ENCODE peak calls at places on chromosomes 11 and 22, in eight cellular contexts. R is endothelial cell of umbilical vein, G is ovary, A is breast epithelium, N is right lobe of liver, S is tibial nerve, U is esophagus squamous epithelium, O is HCT116. W is an unnamed sample.

GRCh38 chr11:33540946-33541915 is 159.4 kb downstream of the C11orf91 start:
- DNase-seq in G (no peak), N (no peak), U (no peak), A (no peak), S (no peak), O (no peak), R (no peak), W (no peak)

GRCh38 chr11:6647282-6647679 is 8.3 kb downstream of the DCHS1 start:
- DNase-seq in N (no peak), R (peak), S (no peak), G (no peak), O (no peak), A (no peak), U (no peak), W (peak)

GRCh38 chr11:34825670-34826383 is 90.4 kb downstream of the APIP start:
- DNase-seq in S (no peak), N (no peak), U (no peak), G (no peak), O (peak), A (no peak), R (no peak), W (no peak)

GRCh38 chr11:35721576-35722341 is 59.2 kb downstream of the TRIM44 start:
- DNase-seq in R (no peak), O (no peak), A (no peak), U (no peak), N (no peak), S (no peak), G (no peak), W (no peak)

GRCh38 chr11:103546236-103546635 is 437.0 kb downstream of the DYNC2H1 start:
- DNase-seq in A (no peak), N (no peak), U (no peak), S (no peak), R (no peak), G (no peak), O (no peak), W (no peak)

GRCh38 chr11:8242480-8243280 is 21.0 kb downstream of the LMO1 start:
- DNase-seq in S (no peak), O (no peak), A (no peak), G (no peak), U (no peak), N (no peak), R (no peak), W (no peak)

GRCh38 chr11:126519653-126520573 is 164.4 kb downstream of the ST3GAL4 start:
- DNase-seq in A (no peak), O (no peak), S (no peak), U (no peak), N (no peak), G (no peak), R (no peak), W (no peak)

GRCh38 chr22:43901976-43902643 is 10.3 kb upstream of the PNPLA5 start:
- DNase-seq in A (no peak), U (no peak), N (no peak), S (no peak), O (no peak), G (no peak), R (no peak), W (no peak)

GRCh38 chr11:71447791-71448256 is 369 bp downstream of the DHCR7 start:
- DNase-seq in U (no peak), O (no peak), R (peak), S (no peak), N (no peak), G (no peak), A (no peak), W (no peak)

GRCh38 chr11:70066628-70067027 is 11.5 kb upstream of the ANO1 start:
- DNase-seq in O (no peak), R (no peak), S (no peak), N (no peak), G (no peak), A (no peak), U (no peak), W (peak)

GRCh38 chr11:124754309-124754708 is 2.3 kb upstream of the VSIG2 start:
- DNase-seq in N (no peak), S (no peak), A (no peak), R (peak), O (no peak), G (no peak), U (no peak), W (no peak)

GRCh38 chr22:45540122-45540521 is 37.4 kb downstream of the FBLN1 start:
- DNase-seq in O (no peak), G (no peak), A (no peak), R (no peak), N (no peak), S (no peak), U (no peak), W (no peak)

GRCh38 chr11:16047073-16047472 is 309.3 kb downstream of the SOX6 start:
- DNase-seq in S (no peak), R (peak), N (no peak), A (no peak), O (no peak), G (no peak), U (no peak), W (no peak)

GRCh38 chr11:102269927-102270326 is 47.4 kb upstream of the BIRC3 start:
- DNase-seq in N (no peak), A (no peak), R (no peak), O (no peak), S (no peak), U (no peak), G (no peak), W (no peak)

GRCh38 chr11:35930466-35930865 is 13.4 kb upstream of the LDLRAD3 start:
- DNase-seq in G (no peak), O (no peak), U (no peak), A (no peak), N (no peak), R (no peak), S (no peak), W (no peak)

GRCh38 chr22:46823654-46824053 is 61.2 kb downstream of the TBC1D22A start:
- DNase-seq in R (no peak), O (no peak), U (no peak), G (no peak), S (no peak), N (no peak), A (no peak), W (no peak)

GRCh38 chr11:61158691-61159381 is 2.4 kb downstream of the VPS37C start:
- DNase-seq in N (no peak), A (no peak), U (no peak), G (no peak), S (no peak), R (peak), O (no peak), W (no peak)

GRCh38 chr11:114621950-114622809 is 26.6 kb upstream of the NXPE4 start:
- DNase-seq in S (no peak), N (no peak), R (no peak), G (no peak), U (no peak), A (no peak), O (no peak), W (no peak)

GRCh38 chr11:45105233-45105992 is 41.0 kb upstream of the PRDM11 start:
- DNase-seq in A (no peak), U (no peak), S (peak), G (peak), N (peak), R (peak), O (peak), W (peak)

GRCh38 chr11:37282367-37282766 is 684.3 kb upstream of the RAG2 start:
- DNase-seq in R (no peak), S (no peak), O (no peak), N (no peak), A (no peak), G (no peak), U (no peak), W (no peak)

GRCh38 chr11:71321433-71322191 is 69.2 kb upstream of the SHANK2 start:
- DNase-seq in G (no peak), U (no peak), S (no peak), R (no peak), O (no peak), A (no peak), N (no peak), W (no peak)

GRCh38 chr11:10539339-10539738 is 1.6 kb downstream of the RNF141 start:
- DNase-seq in G (no peak), S (no peak), R (no peak), N (no peak), U (no peak), A (no peak), O (no peak), W (no peak)

GRCh38 chr11:45661417-45662055 is 3.9 kb downstream of the CHST1 start:
- DNase-seq in O (no peak), R (no peak), G (no peak), S (no peak), A (no peak), U (no peak), N (peak), W (no peak)

GRCh38 chr22:27029584-27030130 is 372.3 kb downstream of the MIAT start:
- DNase-seq in A (no peak), G (no peak), R (no peak), S (no peak), O (no peak), N (no peak), U (no peak), W (no peak)

GRCh38 chr11:134443246-134443645 is 31.2 kb upstream of the B3GAT1 start:
- DNase-seq in R (no peak), N (no peak), G (no peak), U (no peak), S (no peak), A (no peak), O (no peak), W (no peak)

GRCh38 chr11:105827906-105828305 is 194.1 kb downstream of the MSANTD4 start:
- DNase-seq in R (no peak), A (no peak), U (no peak), G (no peak), O (no peak), N (no peak), S (no peak), W (no peak)

GRCh38 chr22:31898911-31899310 is 45.4 kb upstream of the YWHAH start:
- DNase-seq in R (no peak), S (no peak), A (no peak), N (no peak), G (no peak), U (no peak), O (no peak), W (no peak)

GRCh38 chr11:17954395-17955252 is 58.2 kb downstream of the SERGEF start:
- DNase-seq in U (no peak), O (no peak), G (no peak), R (no peak), N (no peak), A (no peak), S (no peak), W (no peak)

GRCh38 chr11:125356736-125357292 is 139.3 kb downstream of the FEZ1 start:
- DNase-seq in A (no peak), R (no peak), N (no peak), S (no peak), G (no peak), U (no peak), O (no peak), W (no peak)

GRCh38 chr11:70547386-70547785 is 149.1 kb downstream of the CTTN start:
- DNase-seq in U (no peak), N (no peak), A (no peak), G (no peak), S (no peak), O (no peak), R (no peak), W (no peak)

GRCh38 chr22:45970709-45971388 is 6.1 kb downstream of the WNT7B start:
- DNase-seq in G (no peak), U (no peak), S (no peak), R (no peak), A (no peak), N (no peak), O (no peak), W (no peak)

GRCh38 chr11:25449100-25449499 is 882.8 kb upstream of the ANO3 start:
- DNase-seq in N (no peak), G (no peak), A (no peak), U (no peak), S (no peak), O (no peak), R (no peak), W (no peak)

GRCh38 chr11:74397531-74398243 is 546 bp downstream of the PGM2L1 start:
- DNase-seq in A (no peak), S (no peak), U (no peak), G (no peak), O (peak), R (peak), N (peak), W (peak)

GRCh38 chr11:111796696-111797095 is 30.5 kb upstream of the PPP2R1B start:
- DNase-seq in S (no peak), R (no peak), A (no peak), U (no peak), G (no peak), N (no peak), O (no peak), W (no peak)

GRCh38 chr11:1946812-1947480 is at the start of gene MRPL23:
- DNase-seq in R (no peak), S (no peak), N (no peak), O (no peak), G (peak), A (no peak), U (no peak), W (no peak)

GRCh38 chr11:26490546-26490945 is 81.5 kb downstream of the MUC15 start:
- DNase-seq in R (no peak), G (no peak), S (no peak), N (no peak), O (no peak), A (no peak), U (no peak), W (no peak)

GRCh38 chr22:44891791-44892190 is 118.0 kb downstream of the PHF21B start:
- DNase-seq in G (no peak), U (no peak), A (peak), S (no peak), O (no peak), R (no peak), N (peak), W (no peak)

GRCh38 chr11:119741369-119742262 is 12.6 kb upstream of the NECTIN1 start:
- DNase-seq in S (no peak), U (no peak), A (peak), O (no peak), G (no peak), N (peak), R (peak), W (no peak)

DNA sequence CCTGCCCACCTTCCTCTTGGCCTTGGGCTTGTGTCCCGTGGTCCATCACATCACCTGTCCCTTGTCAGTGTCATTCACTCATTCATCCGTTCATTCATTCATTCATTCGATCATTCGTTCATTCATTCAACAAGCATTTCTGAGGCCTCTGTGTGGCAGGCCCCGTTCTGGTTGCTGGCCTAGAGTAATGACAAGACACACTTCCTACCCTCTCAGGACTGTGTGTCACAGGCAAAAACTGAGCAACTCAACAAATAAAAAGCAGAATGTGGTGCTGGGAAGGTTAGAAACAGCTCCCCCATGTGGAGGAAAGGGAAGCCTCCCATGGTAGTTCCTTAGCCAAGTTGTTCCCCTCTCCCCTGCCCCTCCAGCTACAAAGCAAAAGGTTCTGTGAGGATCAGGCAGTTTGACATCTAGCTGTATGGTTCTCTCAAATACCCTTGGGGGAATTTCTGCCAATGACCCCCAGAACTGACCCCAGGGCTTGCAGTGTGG is 1.6 kb upstream of the OMP start:
- DNase-seq in G (no peak), A (no peak), U (no peak), O (no peak), N (no peak), R (peak), S (no peak), W (no peak)
- TF ChIP-seq CTCF in G (no peak), A (no peak), U (no peak), O (peak), N (peak), R (peak), S (peak), W (no peak)

GRCh38 chr22:30328466-30329049 is 1.8 kb upstream of the TBC1D10A start:
- DNase-seq in N (no peak), G (no peak), U (no peak), R (no peak), S (no peak), O (no peak), A (no peak), W (no peak)

GRCh38 chr22:30325065-30325720 is 1.5 kb downstream of the TBC1D10A start:
- DNase-seq in N (peak), G (peak), O (no peak), S (peak), R (no peak), U (no peak), A (no peak), W (no peak)

GRCh38 chr22:30327864-30328345 is 1.2 kb upstream of the TBC1D10A start:
- DNase-seq in U (no peak), O (peak), N (peak), R (no peak), A (no peak), G (no peak), S (no peak), W (no peak)

GRCh38 chr22:30325724-30326703 is 727 bp downstream of the TBC1D10A start:
- DNase-seq in R (no peak), S (no peak), A (no peak), O (no peak), G (peak), U (no peak), N (peak), W (no peak)

DNA sequence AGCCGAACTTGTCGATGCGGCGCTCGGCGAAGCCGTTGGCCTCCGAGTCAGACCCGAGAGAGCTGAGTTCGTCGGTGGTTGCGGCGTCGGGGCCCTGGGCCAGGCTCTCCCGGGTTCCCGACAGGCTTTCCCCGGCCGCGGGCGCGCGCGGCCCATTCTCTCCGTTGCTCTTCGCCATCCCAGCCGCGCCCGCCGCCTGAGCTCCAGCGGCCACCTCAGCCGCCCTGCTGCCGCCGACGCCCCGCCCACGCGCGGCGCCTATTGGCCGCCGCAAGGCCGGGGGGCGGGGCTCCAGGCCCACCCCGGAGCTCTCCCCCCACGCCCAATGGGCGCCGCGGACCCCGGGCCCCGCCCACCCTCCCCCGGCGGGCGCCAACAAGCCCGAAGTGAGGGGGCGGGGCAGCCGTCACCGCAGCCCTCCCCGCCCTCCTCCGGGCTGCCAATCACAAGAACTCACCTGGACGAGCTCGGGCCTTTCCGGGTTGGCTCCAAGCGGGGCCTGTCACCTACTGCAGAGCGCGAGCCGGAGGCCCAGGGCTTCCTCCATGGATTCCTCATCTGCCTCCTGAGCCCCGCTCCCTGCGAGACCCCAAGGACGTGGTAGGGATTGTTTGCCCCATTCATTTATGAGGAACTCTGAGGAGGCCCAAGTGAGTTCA is at the start of gene TBC1D10A:
- DNase-seq in G (peak), U (peak), R (peak), N (peak), S (peak), O (peak), A (peak), W (no peak)
- TF ChIP-seq POLR2A in G (peak), U (peak), R (peak), N (peak), S (peak), O (no peak), A (peak), W (no peak)

GRCh38 chr22:25067851-25068421 is 115.4 kb downstream of the KIAA1671 start:
- DNase-seq in O (no peak), A (no peak), R (no peak), N (no peak), G (no peak), S (no peak), U (no peak), W (no peak)

GRCh38 chr22:25069758-25070461 is 117.4 kb downstream of the KIAA1671 start:
- DNase-seq in U (no peak), O (no peak), G (peak), S (no peak), N (no peak), A (no peak), R (peak), W (no peak)

GRCh38 chr22:25068701-25069100 is 116.2 kb downstream of the KIAA1671 start:
- DNase-seq in R (no peak), O (no peak), A (no peak), N (no peak), G (no peak), S (no peak), U (no peak), W (no peak)

GRCh38 chr22:25070870-25071465 is 118.5 kb downstream of the KIAA1671 start:
- DNase-seq in O (no peak), S (no peak), G (no peak), R (no peak), N (no peak), U (no peak), A (no peak), W (no peak)

DNA sequence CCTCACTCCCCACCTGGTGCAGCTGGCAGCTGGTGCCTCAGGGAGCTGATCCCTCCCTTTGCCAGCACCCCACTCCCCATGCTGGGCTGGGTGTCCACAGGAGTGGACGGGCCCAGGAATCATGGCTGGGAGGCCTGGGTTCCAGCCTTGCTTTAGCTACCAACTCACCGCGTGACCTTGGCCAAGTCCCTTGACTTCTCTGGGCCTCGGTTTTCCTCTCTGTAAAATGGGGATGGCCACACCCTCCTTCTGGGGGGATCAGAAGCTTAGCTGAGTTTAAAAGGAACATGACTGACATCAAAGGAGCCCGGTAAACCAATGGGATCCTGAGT is 116.9 kb downstream of the KIAA1671 start:
- DNase-seq in N (no peak), A (no peak), U (no peak), G (no peak), R (no peak), O (no peak), S (no peak), W (no peak)
- H3K27ac ChIP-seq in N (no peak), A (no peak), U (no peak), G (no peak), R (no peak), O (no peak), S (no peak), W (no peak)

GRCh38 chr22:38524434-38524833 is 18.3 kb upstream of the DDX17 start:
- DNase-seq in A (no peak), S (no peak), N (no peak), U (no peak), R (no peak), G (no peak), O (no peak), W (no peak)

GRCh38 chr22:38518620-38519019 is 12.5 kb upstream of the DDX17 start:
- DNase-seq in A (no peak), R (no peak), G (no peak), S (no peak), N (no peak), U (no peak), O (no peak), W (no peak)

GRCh38 chr22:38523479-38523878 is 17.4 kb upstream of the DDX17 start:
- DNase-seq in O (no peak), U (no peak), N (no peak), G (no peak), S (no peak), R (no peak), A (no peak), W (no peak)

GRCh38 chr22:38519453-38520250 is 13.5 kb upstream of the DDX17 start:
- DNase-seq in S (no peak), U (no peak), A (no peak), G (no peak), R (no peak), O (no peak), N (no peak), W (no peak)
- TF ChIP-seq CTCF in S (no peak), U (no peak), A (no peak), G (no peak), R (no peak), O (no peak), N (no peak), W (no peak)

GRCh38 chr11:67054851-67055523 is 1.7 kb upstream of the RHOD start:
- DNase-seq in U (no peak), A (peak), S (no peak), O (peak), N (no peak), G (peak), R (peak), W (no peak)
- TF ChIP-seq POLR2A in U (no peak), A (no peak), S (no peak), O (no peak), N (no peak), G (no peak), R (no peak), W (no peak)